ENCODE peak calls at places on chromosomes 11 and 22, in eight cellular contexts. N is HFFc6; X is COLO829; F is bronchial epithelial cell; I is activated T-helper 1 cell treated with anti-CD3 and anti-CD28 coated beads, Interleukin-12 subunit alpha, Interleukin-12 subunit beta, Interleukin-2, Interleukin-4 antibody, amounts not matched to agents 30 ng/mL and 10 ng/mL and 1 ng/mL, durations not matched to agents 14 hours and 24 hours and 36 hours; L is amniotic stem cell; B is osteocyte; H is fibroblast of the aortic adventitia. U is an unnamed sample.

GRCh38 chr11:101127699-101128570 is 1.7 kb downstream of the PGR start:
- DNase-seq in N (no peak), F (no peak), I (no peak), L (no peak), H (no peak), X (no peak), B (no peak), U (peak)

GRCh38 chr22:41647771-41648170 is 26.7 kb downstream of the XRCC6 start:
- DNase-seq in B (no peak), H (no peak), I (no peak), X (no peak), F (no peak), L (no peak), N (no peak), U (no peak)

GRCh38 chr22:30432520-30432919 is 7.0 kb downstream of the MTFP1 start:
- DNase-seq in I (no peak), F (no peak), L (no peak), B (no peak), N (no peak), X (no peak), H (no peak), U (no peak)

GRCh38 chr22:43197271-43197941 is 10.5 kb upstream of the TTLL12 start:
- DNase-seq in I (no peak), H (no peak), N (peak), L (no peak), B (no peak), F (no peak), X (no peak), U (peak)

GRCh38 chr22:22728382-22728781 is 84.0 kb downstream of the GGTLC2 start:
- DNase-seq in B (no peak), X (no peak), F (peak), H (no peak), L (no peak), N (no peak), I (no peak), U (no peak)

GRCh38 chr22:44547371-44547770 is 49.3 kb upstream of the RTL6 start:
- DNase-seq in X (no peak), H (no peak), B (no peak), L (no peak), F (no peak), N (no peak), I (no peak), U (no peak)

GRCh38 chr11:118050208-118050891 is 26.5 kb upstream of the TMPRSS4 start:
- DNase-seq in L (no peak), F (no peak), B (peak), N (no peak), X (no peak), H (no peak), I (no peak), U (no peak)

GRCh38 chr11:131488208-131488607 is 117.8 kb downstream of the NTM start:
- DNase-seq in I (no peak), F (no peak), L (no peak), H (no peak), X (no peak), N (no peak), B (no peak), U (no peak)

GRCh38 chr22:46774456-46775363 is 12.3 kb downstream of the TBC1D22A start:
- DNase-seq in N (no peak), X (no peak), H (no peak), I (no peak), F (no peak), L (no peak), B (no peak), U (no peak)

GRCh38 chr11:130165601-130166456 is 6.2 kb downstream of the ST14 start:
- DNase-seq in X (no peak), N (no peak), H (no peak), F (peak), B (no peak), I (no peak), L (no peak), U (no peak)

GRCh38 chr22:43159484-43160178 is 8.3 kb downstream of the TSPO start:
- DNase-seq in X (no peak), F (no peak), N (no peak), B (no peak), H (no peak), I (no peak), L (no peak), U (peak)

GRCh38 chr11:114877976-114878375 is 199.6 kb downstream of the NXPE2 start:
- DNase-seq in B (no peak), I (no peak), F (no peak), H (no peak), X (no peak), N (no peak), L (no peak), U (no peak)

U was measured in GM03348.